ENCODE peak calls at places on chromosome 18, in eight cellular contexts. Q is A549; N is AG09309; W is lung; H is foreskin fibroblast; V is CD4-positive, alpha-beta T cell; Y is astrocyte; R is AG09319. P is an unnamed sample.

GRCh38 chr18:23398401-23398800 is 54.7 kb upstream of the RIOK3 start:
- DNase-seq in Q (no peak), N (no peak), W (no peak), H (no peak), V (no peak), Y (no peak), R (no peak), P (no peak)

GRCh38 chr18:58896734-58897508 is 32.2 kb downstream of the ZNF532 start:
- DNase-seq in Q (no peak), N (no peak), W (no peak), H (no peak), V (no peak), Y (no peak), R (no peak), P (no peak)

GRCh38 chr18:45386256-45386655 is 229.0 kb upstream of the SLC14A2 start:
- DNase-seq in Q (peak; percentile 28), N (no peak), W (no peak), H (no peak), V (no peak), Y (no peak), R (no peak), P (no peak)

GRCh38 chr18:62521588-62521987 is 1.2 kb upstream of the ZCCHC2 start:
- DNase-seq in Q (no peak), N (no peak), W (no peak), H (peak; percentile 10), V (no peak), Y (no peak), R (no peak), P (no peak)

GRCh38 chr18:51196811-51197660 is 445 bp downstream of the MEX3C start:
- DNase-seq in Q (peak; percentile 24), N (no peak), W (peak; percentile 50), H (peak; percentile 41), V (peak; percentile 24), Y (peak; percentile 42), R (no peak), P (peak; percentile 59)

GRCh38 chr18:6010284-6010683 is 115.0 kb upstream of the TMEM200C start:
- DNase-seq in Q (no peak), N (no peak), W (no peak), H (no peak), V (no peak), Y (peak; percentile 91), R (no peak), P (no peak)

GRCh38 chr18:3012306-3012919 is 531 bp downstream of the LPIN2 start:
- DNase-seq in Q (peak; percentile 7), N (no peak), W (no peak), H (no peak), V (peak; percentile 39), Y (no peak), R (no peak), P (peak; percentile 53)

GRCh38 chr18:63234432-63234831 is 85.1 kb downstream of the BCL2 start:
- DNase-seq in Q (no peak), N (no peak), W (no peak), H (no peak), V (no peak), Y (no peak), R (no peak), P (no peak)

GRCh38 chr18:78733762-78734613 is 245.6 kb upstream of the SALL3 start:
- DNase-seq in Q (no peak), N (no peak), W (no peak), H (no peak), V (no peak), Y (no peak), R (no peak), P (peak; percentile 41)

GRCh38 chr18:49745051-49746014 is 68.0 kb downstream of the ACAA2 start:
- DNase-seq in Q (no peak), N (no peak), W (no peak), H (no peak), V (no peak), Y (no peak), R (no peak), P (no peak)

GRCh38 chr18:59631583-59632181 is 65.5 kb downstream of the CCBE1 start:
- DNase-seq in Q (peak; percentile 20), N (no peak), W (no peak), H (peak; percentile 41), V (no peak), Y (no peak), R (no peak), P (no peak)

GRCh38 chr18:50429207-50429948 is 54.5 kb downstream of the SKA1 start:
- DNase-seq in Q (peak; percentile 5), N (no peak), W (no peak), H (peak; percentile 13), V (no peak), Y (no peak), R (no peak), P (no peak)

GRCh38 chr18:26908906-26909305 is 43.4 kb upstream of the AQP4 start:
- DNase-seq in Q (no peak), N (no peak), W (no peak), H (no peak), V (no peak), Y (no peak), R (no peak), P (no peak)

GRCh38 chr18:70332694-70333093 is 43.8 kb downstream of the SOCS6 start:
- DNase-seq in Q (no peak), N (no peak), W (no peak), H (peak; percentile 37), V (no peak), Y (peak; percentile 38), R (no peak), P (no peak)

GRCh38 chr18:24631238-24632025 is 171.0 kb downstream of the HRH4 start:
- DNase-seq in Q (no peak), N (no peak), W (no peak), H (no peak), V (no peak), Y (no peak), R (no peak), P (peak; percentile 38)

GRCh38 chr18:31225668-31226067 is 63.0 kb upstream of the DSC1 start:
- DNase-seq in Q (peak; percentile 44), N (no peak), W (no peak), H (no peak), V (no peak), Y (peak; percentile 96), R (no peak), P (no peak)

GRCh38 chr18:75309564-75309963 is 99.0 kb downstream of the TSHZ1 start:
- DNase-seq in Q (no peak), N (no peak), W (no peak), H (no peak), V (no peak), Y (no peak), R (no peak), P (no peak)

GRCh38 chr18:4391859-4392258 is 63.2 kb downstream of the DLGAP1 start:
- DNase-seq in Q (no peak), N (no peak), W (no peak), H (no peak), V (no peak), Y (no peak), R (no peak), P (no peak)

GRCh38 chr18:35616664-35617423 is 35.3 kb downstream of the GALNT1 start:
- DNase-seq in Q (peak; percentile 71), N (peak; percentile 74), W (peak; percentile 34), H (peak; percentile 70), V (peak; percentile 48), Y (peak; percentile 95), R (no peak), P (no peak)

GRCh38 chr18:49100226-49100968 is 149.6 kb upstream of the SMAD7 start:
- DNase-seq in Q (no peak), N (no peak), W (no peak), H (no peak), V (no peak), Y (peak; percentile 71), R (no peak), P (no peak)

GRCh38 chr18:250685-251084 is 17.2 kb downstream of the THOC1 start:
- DNase-seq in Q (no peak), N (no peak), W (no peak), H (peak; percentile 8), V (no peak), Y (no peak), R (no peak), P (no peak)

DNA sequence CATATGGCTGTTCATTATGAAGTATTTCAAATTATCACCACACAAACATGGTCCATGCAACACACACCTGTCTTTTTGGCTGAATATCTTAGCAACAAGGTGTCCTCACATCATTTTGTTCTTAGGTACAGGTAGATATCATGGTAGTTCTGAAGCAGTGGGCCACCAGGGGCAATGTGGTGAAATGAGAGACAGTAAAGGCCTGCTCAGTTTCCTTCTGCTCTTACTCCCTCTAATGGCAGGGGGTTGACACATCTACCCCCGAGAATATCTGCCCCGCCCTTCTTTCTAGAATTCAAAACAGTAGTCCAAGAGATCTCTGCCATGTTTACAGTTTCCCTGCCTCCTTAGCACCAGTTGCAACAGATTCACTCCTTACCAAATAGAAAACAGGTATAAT is 147.0 kb upstream of the KLHL14 start:
- DNase-seq in Q (peak; percentile 38), N (no peak), W (no peak), H (no peak), V (no peak), Y (peak; percentile 22), R (no peak), P (no peak)
- TF ChIP-seq CTCF in Q (no peak), N (peak; percentile 30), W (no peak), H (no peak), V (no peak), Y (peak; percentile 35), R (no peak), P (peak; percentile 12)

DNA sequence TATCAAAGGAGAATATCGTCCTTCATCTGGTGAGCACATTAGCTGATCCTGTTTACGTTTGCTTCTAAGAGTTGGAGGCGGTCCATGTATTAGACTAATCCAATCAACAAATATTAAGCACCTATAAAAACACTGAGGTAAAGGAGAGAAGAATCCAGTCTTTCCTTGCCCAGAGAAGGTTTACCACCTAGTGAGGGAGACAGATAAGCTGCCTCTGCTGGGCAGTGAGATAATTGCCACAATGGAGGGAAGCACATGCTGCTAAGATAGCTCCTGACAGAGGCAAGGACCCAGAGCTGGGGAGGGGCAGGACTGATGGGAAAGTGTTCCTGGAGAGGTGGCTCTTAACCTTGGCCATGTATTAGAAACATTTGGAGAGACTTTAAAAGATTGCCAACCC is 36.7 kb upstream of the ST8SIA5 start:
- DNase-seq in Q (no peak), N (no peak), W (no peak), H (no peak), V (no peak), Y (no peak), R (no peak), P (no peak)
- TF ChIP-seq CTCF in Q (no peak), N (no peak), W (no peak), H (no peak), V (no peak), Y (no peak), R (no peak), P (no peak)

DNA sequence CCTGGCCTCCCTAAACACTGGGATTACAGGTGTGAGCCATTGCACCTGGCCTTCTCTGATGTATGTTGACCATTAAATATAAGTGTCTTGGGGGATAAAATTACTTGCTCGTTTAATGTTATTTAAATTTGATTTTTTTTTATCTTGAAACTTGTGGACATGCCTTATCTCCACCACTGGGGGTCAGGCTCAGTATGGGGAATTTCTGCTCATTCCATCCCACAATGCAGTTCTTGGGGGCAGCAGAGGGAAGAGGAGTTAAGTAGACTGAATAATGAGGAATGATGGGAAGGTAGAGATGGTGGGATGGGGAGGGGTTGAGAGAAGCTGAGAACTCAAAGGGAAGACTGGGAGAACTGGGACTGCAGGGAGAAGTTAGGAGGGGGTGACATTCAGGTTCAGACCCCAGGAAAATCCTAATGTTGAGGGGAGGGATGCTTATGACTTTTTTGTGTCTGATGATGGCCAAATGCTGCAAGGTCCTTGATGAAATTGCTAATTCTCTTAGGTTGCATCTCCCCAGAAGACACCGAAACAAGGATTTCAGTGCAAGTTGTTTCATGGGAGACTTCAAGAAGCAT is 174.2 kb downstream of the MIB1 start:
- DNase-seq in Q (peak; percentile 61), N (peak; percentile 31), W (no peak), H (peak; percentile 9), V (no peak), Y (peak; percentile 33), R (no peak), P (no peak)
- TF ChIP-seq CTCF in Q (peak; percentile 52), N (peak; percentile 62), W (peak; percentile 14), H (peak; percentile 39), V (no peak), Y (peak; percentile 77), R (peak; percentile 38), P (peak; percentile 37)

GRCh38 chr18:9340472-9340871 is 5.9 kb downstream of the TWSG1 start:
- DNase-seq in Q (no peak), N (no peak), W (no peak), H (no peak), V (no peak), Y (no peak), R (no peak), P (no peak)
- TF ChIP-seq CTCF in Q (no peak), N (no peak), W (no peak), H (no peak), V (no peak), Y (no peak), R (no peak), P (no peak)

P was measured in dorsolateral prefrontal cortex.